ENCODE peak calls at places on chromosomes 7 and 10, in ten cellular contexts. One of them, this sample, is unnamed. For H3K4me1, the result is how much of the 10 kb centered on the place peaks cover.

GRCh38 chr7:47988496-47989386 is 9.3 kb upstream of the HUS1 start:
- DNase-seq in heart right ventricle: no peak
- DNase-seq in gastrocnemius medialis: no peak
- DNase-seq in neural progenitor cell: no peak
- DNase-seq in upper lobe of left lung: no peak
- DNase-seq in left ventricle myocardium inferior: no peak
- DNase-seq in thoracic aorta: no peak
- DNase-seq in fibroblast of lung: no peak
- DNase-seq in endodermal cell: no peak
- DNase-seq in upper lobe of right lung: no peak
- DNase-seq in this sample: no peak

GRCh38 chr10:114258274-114258840 is 19.3 kb downstream of the VWA2 start:
- DNase-seq in endodermal cell: no peak
- DNase-seq in thoracic aorta: no peak
- DNase-seq in upper lobe of left lung: no peak
- DNase-seq in upper lobe of right lung: peak
- DNase-seq in heart right ventricle: no peak
- DNase-seq in fibroblast of lung: peak
- DNase-seq in gastrocnemius medialis: no peak
- DNase-seq in left ventricle myocardium inferior: no peak
- DNase-seq in neural progenitor cell: no peak
- DNase-seq in this sample: no peak

GRCh38 chr10:74227697-74228424 is 76.8 kb downstream of the ADK start:
- DNase-seq in thoracic aorta: no peak
- DNase-seq in heart right ventricle: no peak
- DNase-seq in endodermal cell: no peak
- DNase-seq in upper lobe of left lung: no peak
- DNase-seq in upper lobe of right lung: no peak
- DNase-seq in left ventricle myocardium inferior: no peak
- DNase-seq in neural progenitor cell: no peak
- DNase-seq in gastrocnemius medialis: no peak
- DNase-seq in fibroblast of lung: peak
- DNase-seq in this sample: peak

GRCh38 chr7:47786557-47787248 is 161.6 kb downstream of the PKD1L1 start:
- DNase-seq in thoracic aorta: peak
- DNase-seq in left ventricle myocardium inferior: peak
- DNase-seq in fibroblast of lung: peak
- DNase-seq in gastrocnemius medialis: peak
- DNase-seq in upper lobe of left lung: no peak
- DNase-seq in heart right ventricle: peak
- DNase-seq in upper lobe of right lung: no peak
- DNase-seq in neural progenitor cell: peak
- DNase-seq in endodermal cell: peak
- DNase-seq in this sample: peak

GRCh38 chr10:22453948-22454347 is 108.7 kb downstream of the SPAG6 start:
- DNase-seq in fibroblast of lung: no peak
- DNase-seq in left ventricle myocardium inferior: no peak
- DNase-seq in endodermal cell: no peak
- DNase-seq in neural progenitor cell: no peak
- DNase-seq in upper lobe of right lung: no peak
- DNase-seq in thoracic aorta: no peak
- DNase-seq in gastrocnemius medialis: no peak
- DNase-seq in upper lobe of left lung: no peak
- DNase-seq in heart right ventricle: no peak
- DNase-seq in this sample: peak

GRCh38 chr7:129831424-129832058 is 121.2 kb downstream of the UBE2H start:
- DNase-seq in left ventricle myocardium inferior: no peak
- DNase-seq in gastrocnemius medialis: peak
- DNase-seq in thoracic aorta: no peak
- DNase-seq in neural progenitor cell: peak
- DNase-seq in fibroblast of lung: peak
- DNase-seq in upper lobe of right lung: no peak
- DNase-seq in upper lobe of left lung: no peak
- DNase-seq in endodermal cell: peak
- DNase-seq in heart right ventricle: no peak
- DNase-seq in this sample: peak

GRCh38 chr10:78267070-78267469 is 233.4 kb downstream of the RPS24 start:
- DNase-seq in upper lobe of right lung: no peak
- DNase-seq in heart right ventricle: no peak
- DNase-seq in gastrocnemius medialis: no peak
- DNase-seq in fibroblast of lung: peak
- DNase-seq in thoracic aorta: no peak
- DNase-seq in upper lobe of left lung: no peak
- DNase-seq in endodermal cell: no peak
- DNase-seq in left ventricle myocardium inferior: no peak
- DNase-seq in neural progenitor cell: no peak
- DNase-seq in this sample: peak

GRCh38 chr7:105353752-105354328 is 34.9 kb downstream of the SRPK2 start:
- DNase-seq in left ventricle myocardium inferior: peak
- DNase-seq in upper lobe of left lung: no peak
- DNase-seq in upper lobe of right lung: no peak
- DNase-seq in fibroblast of lung: peak
- DNase-seq in gastrocnemius medialis: peak
- DNase-seq in endodermal cell: no peak
- DNase-seq in neural progenitor cell: no peak
- DNase-seq in thoracic aorta: no peak
- DNase-seq in heart right ventricle: peak
- DNase-seq in this sample: no peak

GRCh38 chr7:99767662-99768061 is 16.3 kb downstream of the CYP3A4 start:
- DNase-seq in left ventricle myocardium inferior: no peak
- DNase-seq in neural progenitor cell: no peak
- DNase-seq in upper lobe of right lung: no peak
- DNase-seq in endodermal cell: no peak
- DNase-seq in gastrocnemius medialis: no peak
- DNase-seq in fibroblast of lung: no peak
- DNase-seq in thoracic aorta: no peak
- DNase-seq in heart right ventricle: no peak
- DNase-seq in upper lobe of left lung: no peak
- DNase-seq in this sample: no peak

GRCh38 chr7:151895008-151895661 is 18.2 kb upstream of the PRKAG2 start:
- DNase-seq in gastrocnemius medialis: no peak
- DNase-seq in upper lobe of left lung: peak
- DNase-seq in thoracic aorta: no peak
- DNase-seq in left ventricle myocardium inferior: no peak
- DNase-seq in upper lobe of right lung: no peak
- DNase-seq in endodermal cell: peak
- DNase-seq in neural progenitor cell: no peak
- DNase-seq in fibroblast of lung: no peak
- DNase-seq in heart right ventricle: no peak
- DNase-seq in this sample: no peak

GRCh38 chr7:142053988-142054387 is 57.5 kb upstream of the MGAM2 start:
- DNase-seq in upper lobe of left lung: no peak
- DNase-seq in upper lobe of right lung: no peak
- DNase-seq in left ventricle myocardium inferior: no peak
- DNase-seq in endodermal cell: no peak
- DNase-seq in neural progenitor cell: no peak
- DNase-seq in gastrocnemius medialis: no peak
- DNase-seq in thoracic aorta: no peak
- DNase-seq in fibroblast of lung: no peak
- DNase-seq in heart right ventricle: no peak
- DNase-seq in this sample: no peak

GRCh38 chr7:71829499-71829898 is 582.6 kb downstream of the CALN1 start:
- DNase-seq in left ventricle myocardium inferior: no peak
- DNase-seq in thoracic aorta: no peak
- DNase-seq in endodermal cell: no peak
- DNase-seq in upper lobe of left lung: no peak
- DNase-seq in gastrocnemius medialis: no peak
- DNase-seq in fibroblast of lung: no peak
- DNase-seq in heart right ventricle: no peak
- DNase-seq in neural progenitor cell: no peak
- DNase-seq in upper lobe of right lung: no peak
- DNase-seq in this sample: no peak

GRCh38 chr7:16652888-16653287 is 6.9 kb downstream of the BZW2 start:
- DNase-seq in heart right ventricle: no peak
- DNase-seq in upper lobe of right lung: no peak
- DNase-seq in gastrocnemius medialis: no peak
- DNase-seq in endodermal cell: no peak
- DNase-seq in thoracic aorta: no peak
- DNase-seq in neural progenitor cell: no peak
- DNase-seq in upper lobe of left lung: no peak
- DNase-seq in fibroblast of lung: no peak
- DNase-seq in left ventricle myocardium inferior: no peak
- DNase-seq in this sample: peak

GRCh38 chr7:20865684-20866083 is 79.0 kb upstream of the SP8 start:
- DNase-seq in upper lobe of right lung: no peak
- DNase-seq in neural progenitor cell: no peak
- DNase-seq in thoracic aorta: no peak
- DNase-seq in fibroblast of lung: no peak
- DNase-seq in endodermal cell: no peak
- DNase-seq in left ventricle myocardium inferior: no peak
- DNase-seq in upper lobe of left lung: no peak
- DNase-seq in heart right ventricle: no peak
- DNase-seq in gastrocnemius medialis: no peak
- DNase-seq in this sample: no peak

GRCh38 chr10:132124201-132124920 is 58.6 kb downstream of the JAKMIP3 start:
- DNase-seq in endodermal cell: no peak
- DNase-seq in thoracic aorta: no peak
- DNase-seq in heart right ventricle: no peak
- DNase-seq in neural progenitor cell: no peak
- DNase-seq in upper lobe of left lung: peak
- DNase-seq in gastrocnemius medialis: no peak
- DNase-seq in upper lobe of right lung: no peak
- DNase-seq in left ventricle myocardium inferior: no peak
- DNase-seq in fibroblast of lung: no peak
- DNase-seq in this sample: no peak

GRCh38 chr7:137934941-137935848 is 66.7 kb downstream of the CREB3L2 start:
- DNase-seq in endodermal cell: no peak
- DNase-seq in heart right ventricle: no peak
- DNase-seq in fibroblast of lung: no peak
- DNase-seq in thoracic aorta: no peak
- DNase-seq in gastrocnemius medialis: no peak
- DNase-seq in left ventricle myocardium inferior: no peak
- DNase-seq in neural progenitor cell: no peak
- DNase-seq in upper lobe of right lung: no peak
- DNase-seq in upper lobe of left lung: no peak
- DNase-seq in this sample: no peak

GRCh38 chr7:29976265-29976664 is 13.3 kb downstream of the SCRN1 start:
- DNase-seq in endodermal cell: no peak
- DNase-seq in fibroblast of lung: peak
- DNase-seq in upper lobe of right lung: no peak
- DNase-seq in heart right ventricle: no peak
- DNase-seq in thoracic aorta: no peak
- DNase-seq in gastrocnemius medialis: no peak
- DNase-seq in upper lobe of left lung: no peak
- DNase-seq in neural progenitor cell: no peak
- DNase-seq in left ventricle myocardium inferior: no peak
- DNase-seq in this sample: no peak
- H3K27ac ChIP-seq in endodermal cell: peak
- H3K27ac ChIP-seq in fibroblast of lung: no peak
- H3K27ac ChIP-seq in upper lobe of right lung: no peak
- H3K27ac ChIP-seq in heart right ventricle: no peak
- H3K27ac ChIP-seq in thoracic aorta: no peak
- H3K27ac ChIP-seq in gastrocnemius medialis: no peak
- H3K27ac ChIP-seq in upper lobe of left lung: no peak
- H3K27ac ChIP-seq in neural progenitor cell: no peak
- H3K27ac ChIP-seq in left ventricle myocardium inferior: peak
- H3K27ac ChIP-seq in this sample: no peak

DNA sequence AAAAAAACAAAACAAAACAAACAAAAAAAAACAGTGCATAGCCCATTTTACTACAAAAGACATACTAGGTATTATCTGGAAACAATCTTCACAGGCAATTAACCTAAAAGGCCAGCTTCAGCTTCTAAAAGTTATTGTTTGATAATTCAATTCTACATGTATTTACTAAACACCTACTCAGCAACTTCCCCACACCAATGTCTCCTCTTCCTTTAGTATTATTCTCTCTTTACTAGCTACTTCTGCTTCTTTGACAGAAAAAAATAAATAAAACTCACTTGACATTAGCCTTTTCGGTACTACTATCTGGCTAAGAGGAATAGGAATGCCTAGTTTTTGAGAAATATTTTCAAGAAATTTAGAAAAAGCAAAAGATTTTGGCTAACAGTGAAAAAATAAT is 2.8 kb downstream of the TM9SF3 start:
- DNase-seq in endodermal cell: no peak
- DNase-seq in heart right ventricle: no peak
- DNase-seq in thoracic aorta: no peak
- DNase-seq in neural progenitor cell: no peak
- DNase-seq in upper lobe of right lung: no peak
- DNase-seq in fibroblast of lung: no peak
- DNase-seq in gastrocnemius medialis: no peak
- DNase-seq in left ventricle myocardium inferior: no peak
- DNase-seq in upper lobe of left lung: no peak
- DNase-seq in this sample: no peak
- H3K4me1 ChIP-seq in endodermal cell: under half
- H3K4me1 ChIP-seq in heart right ventricle: half or more
- H3K4me1 ChIP-seq in thoracic aorta: under half
- H3K4me1 ChIP-seq in neural progenitor cell: under half
- H3K4me1 ChIP-seq in upper lobe of right lung: half or more
- H3K4me1 ChIP-seq in fibroblast of lung: under half
- H3K4me1 ChIP-seq in gastrocnemius medialis: half or more
- H3K4me1 ChIP-seq in left ventricle myocardium inferior: half or more
- H3K4me1 ChIP-seq in upper lobe of left lung: half or more
- H3K4me1 ChIP-seq in this sample: under half

DNA sequence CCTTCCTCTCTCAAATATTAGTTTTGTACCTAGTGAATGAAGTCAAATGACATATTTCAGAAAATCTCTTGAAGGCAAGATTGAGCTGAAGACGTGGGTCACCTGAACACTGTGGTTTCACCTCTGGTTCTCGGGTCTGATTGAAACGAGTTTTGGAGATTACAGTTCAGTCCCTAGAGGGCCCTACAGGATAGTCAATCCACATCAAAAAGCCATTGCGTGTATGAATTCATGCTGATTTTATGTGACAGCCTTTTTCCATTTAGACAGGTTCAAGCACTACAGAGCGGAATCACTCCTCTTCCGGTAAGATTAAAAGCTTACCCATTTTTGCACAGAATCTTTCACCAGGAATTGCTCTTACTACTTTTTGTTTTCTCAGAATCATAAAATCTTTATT is 62.2 kb downstream of the VIM start:
- DNase-seq in neural progenitor cell: peak
- DNase-seq in fibroblast of lung: peak
- DNase-seq in heart right ventricle: no peak
- DNase-seq in thoracic aorta: no peak
- DNase-seq in gastrocnemius medialis: no peak
- DNase-seq in upper lobe of right lung: no peak
- DNase-seq in endodermal cell: no peak
- DNase-seq in upper lobe of left lung: no peak
- DNase-seq in left ventricle myocardium inferior: no peak
- DNase-seq in this sample: peak
- TF ChIP-seq CTCF in neural progenitor cell: peak
- TF ChIP-seq CTCF in fibroblast of lung: peak
- TF ChIP-seq CTCF in heart right ventricle: no peak
- TF ChIP-seq CTCF in thoracic aorta: no peak
- TF ChIP-seq CTCF in gastrocnemius medialis: no peak
- TF ChIP-seq CTCF in upper lobe of right lung: peak
- TF ChIP-seq CTCF in endodermal cell: peak
- TF ChIP-seq CTCF in upper lobe of left lung: peak
- TF ChIP-seq CTCF in left ventricle myocardium inferior: peak
- TF ChIP-seq CTCF in this sample: peak

DNA sequence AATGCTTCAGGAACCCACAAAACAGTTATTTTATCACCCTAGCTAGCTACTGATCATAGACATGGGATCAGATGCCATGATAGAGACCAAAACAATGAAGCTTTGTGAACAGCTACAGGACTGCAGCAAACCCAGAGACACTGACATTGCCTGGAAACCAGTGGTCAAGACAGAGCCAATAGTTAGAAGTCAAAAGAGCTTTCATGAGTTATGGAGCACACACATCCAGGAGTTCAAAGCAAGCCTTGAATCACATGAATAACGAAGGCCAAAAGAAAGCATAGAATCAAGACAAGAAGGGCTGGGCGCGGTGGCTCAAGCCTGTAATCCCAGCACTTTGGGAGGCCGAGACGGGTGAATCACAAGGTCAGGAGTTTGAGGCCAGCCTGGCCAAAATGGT is 34.5 kb upstream of the GSAP start:
- DNase-seq in thoracic aorta: no peak
- DNase-seq in upper lobe of right lung: no peak
- DNase-seq in neural progenitor cell: no peak
- DNase-seq in endodermal cell: no peak
- DNase-seq in heart right ventricle: no peak
- DNase-seq in left ventricle myocardium inferior: no peak
- DNase-seq in gastrocnemius medialis: no peak
- DNase-seq in upper lobe of left lung: no peak
- DNase-seq in fibroblast of lung: no peak
- DNase-seq in this sample: no peak
- H3K27ac ChIP-seq in thoracic aorta: no peak
- H3K27ac ChIP-seq in upper lobe of right lung: no peak
- H3K27ac ChIP-seq in neural progenitor cell: no peak
- H3K27ac ChIP-seq in endodermal cell: no peak
- H3K27ac ChIP-seq in heart right ventricle: no peak
- H3K27ac ChIP-seq in left ventricle myocardium inferior: no peak
- H3K27ac ChIP-seq in gastrocnemius medialis: no peak
- H3K27ac ChIP-seq in upper lobe of left lung: no peak
- H3K27ac ChIP-seq in fibroblast of lung: no peak
- H3K27ac ChIP-seq in this sample: no peak

This sample was measured in foreskin keratinocyte.